ENCODE peak calls at places on chromosomes 6 and 20, in eight cellular contexts. E is activated B cell treated with CpG ODN at 0.5 μM for 24 hours; R is heart left ventricle; T is CD8-positive, alpha-beta T cell; D is AG09309; K is mucosa of descending colon; M is HepG2; L is GM10248. Z is an unnamed sample.

GRCh38 chr6:67591910-67592309 is 1043.2 kb upstream of the ADGRB3 start:
- DNase-seq in E (no peak), R (no peak), T (no peak), D (no peak), K (no peak), M (no peak), L (no peak), Z (no peak)

GRCh38 chr6:116764557-116764960 is 960 bp downstream of the FAM162B start:
- DNase-seq in E (no peak), R (peak; percentile 72), T (no peak), D (no peak), K (no peak), M (no peak), L (no peak), Z (no peak)

GRCh38 chr20:14706555-14706954 is 369.1 kb upstream of the FLRT3 start:
- DNase-seq in E (no peak), R (no peak), T (no peak), D (no peak), K (no peak), M (no peak), L (no peak), Z (no peak)

GRCh38 chr6:46719099-46719498 is 16.1 kb downstream of the PLA2G7 start:
- DNase-seq in E (no peak), R (no peak), T (no peak), D (no peak), K (no peak), M (no peak), L (no peak), Z (no peak)

GRCh38 chr6:119030759-119031158 is 47.7 kb downstream of the FAM184A start:
- DNase-seq in E (no peak), R (no peak), T (no peak), D (no peak), K (no peak), M (no peak), L (no peak), Z (no peak)

GRCh38 chr6:30238178-30238795 is 25.1 kb upstream of the TRIM26 start:
- DNase-seq in E (no peak), R (no peak), T (peak; percentile 24), D (no peak), K (peak; percentile 21), M (peak; percentile 60), L (peak; percentile 49), Z (no peak)

GRCh38 chr20:36281785-36282380 is 24.3 kb upstream of the DLGAP4 start:
- DNase-seq in E (no peak), R (no peak), T (no peak), D (no peak), K (no peak), M (no peak), L (no peak), Z (no peak)

GRCh38 chr6:151161363-151161762 is 78.4 kb upstream of the AKAP12 start:
- DNase-seq in E (no peak), R (no peak), T (no peak), D (no peak), K (no peak), M (no peak), L (no peak), Z (no peak)

GRCh38 chr6:46015119-46015968 is at the start of gene CLIC5:
- DNase-seq in E (peak; percentile 25), R (peak; percentile 87), T (peak; percentile 19), D (no peak), K (peak; percentile 72), M (no peak), L (peak; percentile 61), Z (no peak)

GRCh38 chr6:151916680-151917164 is 109.2 kb downstream of the ESR1 start:
- DNase-seq in E (no peak), R (no peak), T (no peak), D (peak; percentile 95), K (no peak), M (no peak), L (no peak), Z (no peak)

DNA sequence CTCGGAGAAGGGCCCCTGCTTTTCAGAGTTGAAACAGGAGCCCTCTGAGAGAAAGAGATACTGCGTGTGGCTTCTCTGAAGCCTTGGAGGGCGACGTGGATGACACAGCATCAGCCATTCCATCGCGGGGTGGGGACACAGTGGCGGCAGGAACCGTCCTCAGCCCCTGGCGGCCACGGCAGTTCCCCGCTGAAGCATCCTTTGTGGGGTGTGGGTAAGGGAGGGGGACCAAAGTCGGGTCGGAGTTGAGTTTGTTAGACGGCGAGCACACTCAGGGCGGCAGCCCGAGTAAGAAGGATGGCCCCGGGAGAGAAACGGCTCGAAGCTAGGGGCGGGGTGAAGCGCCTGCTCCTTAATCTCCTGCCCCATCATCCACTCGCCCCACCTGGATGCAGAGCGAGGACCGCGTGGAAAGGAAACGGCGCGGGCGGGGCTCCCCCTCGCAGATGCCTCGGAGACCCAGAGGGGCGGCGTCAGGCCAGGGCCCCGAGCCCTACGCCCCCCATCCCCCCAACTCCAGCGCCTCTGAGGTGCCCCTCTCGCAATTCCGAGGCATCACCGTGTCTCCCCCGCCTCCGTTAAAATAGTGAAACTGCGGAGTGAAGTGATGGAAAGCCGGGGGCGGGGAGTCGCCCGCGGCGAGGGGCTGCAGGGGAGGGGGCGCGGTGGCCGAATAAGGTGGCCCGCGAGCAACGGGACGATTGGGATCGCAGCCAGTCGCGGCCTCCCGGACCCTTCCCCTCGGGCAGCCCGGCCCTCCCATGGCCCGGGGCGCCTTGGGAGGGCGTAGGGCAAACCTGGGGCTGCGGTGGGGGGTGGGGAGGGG is 796 bp upstream of the RREB1 start:
- DNase-seq in E (peak; percentile 59), R (peak; percentile 72), T (peak; percentile 74), D (no peak), K (peak; percentile 58), M (no peak), L (peak; percentile 68), Z (peak; percentile 48)
- TF ChIP-seq CTCF in E (no peak), R (peak; percentile 10), T (peak; percentile 52), D (peak; percentile 25), K (no peak), M (peak; percentile 52), L (peak; percentile 22), Z (peak; percentile 34)

DNA sequence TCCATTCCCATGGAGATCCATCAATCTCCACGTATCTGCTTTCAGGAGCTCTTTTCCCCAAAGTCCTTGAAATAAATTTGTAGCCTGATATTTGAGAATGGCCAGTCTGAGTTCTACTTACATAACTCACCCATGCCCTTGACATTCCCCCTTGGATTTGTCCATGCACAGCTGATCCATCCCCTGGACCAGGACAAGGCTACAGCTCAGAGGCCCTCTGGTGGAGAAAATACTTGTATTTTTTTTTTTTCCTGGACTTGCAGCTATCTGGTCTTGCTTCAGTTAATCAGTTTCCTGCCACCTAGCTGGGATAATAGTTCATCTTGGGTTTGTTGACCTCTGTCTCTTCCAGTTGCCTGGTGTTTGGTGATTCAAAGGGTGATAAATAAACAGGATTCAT is 467.6 kb downstream of the DHX35 start:
- DNase-seq in E (no peak), R (no peak), T (no peak), D (no peak), K (no peak), M (peak; percentile 20), L (no peak), Z (no peak)
- TF ChIP-seq CTCF in E (no peak), R (peak; percentile 50), T (no peak), D (no peak), K (no peak), M (peak; percentile 38), L (no peak), Z (no peak)

DNA sequence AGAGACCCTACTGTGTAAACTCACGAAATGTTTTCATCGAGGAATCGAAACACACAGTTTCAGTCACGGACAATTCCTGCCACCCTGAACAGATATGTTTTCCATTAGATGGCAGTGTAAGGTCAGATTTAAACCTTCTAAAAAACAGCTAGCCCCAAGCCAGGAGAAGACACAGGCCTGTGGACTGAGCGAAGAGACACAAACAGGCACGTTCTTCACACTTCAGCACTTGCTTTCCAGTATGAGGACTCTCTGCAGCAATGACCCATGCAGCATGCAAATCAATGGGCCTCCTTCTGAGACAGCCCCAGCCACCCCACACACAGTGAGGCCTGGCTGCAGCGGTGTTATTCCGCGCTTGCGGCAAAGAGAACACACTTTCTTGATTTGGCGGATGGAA is 31.9 kb downstream of the HUS1B start:
- DNase-seq in E (no peak), R (no peak), T (no peak), D (no peak), K (no peak), M (no peak), L (no peak), Z (no peak)
- TF ChIP-seq CTCF in E (no peak), R (peak; percentile 38), T (no peak), D (peak; percentile 18), K (no peak), M (no peak), L (peak; percentile 34), Z (no peak)

GRCh38 chr6:8172510-8172909 is 70.2 kb upstream of the EEF1E1 start:
- DNase-seq in E (no peak), R (no peak), T (no peak), D (no peak), K (no peak), M (no peak), L (no peak), Z (no peak)
- TF ChIP-seq CTCF in E (no peak), R (no peak), T (no peak), D (no peak), K (no peak), M (peak; percentile 13), L (no peak), Z (no peak)

DNA sequence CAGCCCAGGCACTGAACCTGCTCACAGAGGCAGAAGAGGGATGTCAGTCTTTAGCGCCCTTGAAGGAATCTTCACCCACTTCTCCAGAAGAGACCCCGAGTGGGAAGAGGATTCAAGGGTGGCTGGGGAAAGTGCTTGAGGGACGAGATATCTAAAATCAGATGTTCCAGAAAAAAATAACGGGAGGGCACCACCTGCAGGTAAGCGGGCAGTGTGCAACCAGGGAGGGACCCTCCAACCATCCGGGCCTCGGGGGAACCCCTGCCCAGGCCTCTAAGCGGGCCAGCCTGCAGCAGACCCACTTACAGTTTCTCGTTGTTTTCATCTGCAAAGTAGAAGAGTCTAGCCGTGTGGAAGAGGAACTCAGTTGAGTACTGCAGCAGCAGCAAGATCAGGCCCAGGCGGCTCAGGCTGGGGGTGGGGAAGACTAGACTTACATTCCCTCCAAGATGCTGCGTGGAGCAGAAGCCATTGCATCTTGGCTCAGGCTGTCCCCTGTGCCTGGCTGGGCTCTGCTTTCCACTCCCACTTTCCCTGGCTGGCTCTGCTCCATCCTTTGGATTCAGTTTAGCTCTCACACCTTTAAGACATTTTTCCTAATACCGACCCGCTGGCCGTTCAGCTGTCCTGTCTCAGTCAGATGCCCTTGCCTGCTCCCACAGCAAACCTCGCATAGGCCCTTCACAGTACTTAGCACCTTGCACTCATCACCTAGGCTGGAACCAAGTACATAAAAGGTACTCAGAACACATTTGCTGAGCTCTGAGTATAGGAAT is 70.9 kb downstream of the TRAM2 start:
- DNase-seq in E (no peak), R (no peak), T (no peak), D (no peak), K (no peak), M (no peak), L (no peak), Z (no peak)
- TF ChIP-seq CTCF in E (no peak), R (no peak), T (no peak), D (no peak), K (no peak), M (no peak), L (peak; percentile 14), Z (no peak)

DNA sequence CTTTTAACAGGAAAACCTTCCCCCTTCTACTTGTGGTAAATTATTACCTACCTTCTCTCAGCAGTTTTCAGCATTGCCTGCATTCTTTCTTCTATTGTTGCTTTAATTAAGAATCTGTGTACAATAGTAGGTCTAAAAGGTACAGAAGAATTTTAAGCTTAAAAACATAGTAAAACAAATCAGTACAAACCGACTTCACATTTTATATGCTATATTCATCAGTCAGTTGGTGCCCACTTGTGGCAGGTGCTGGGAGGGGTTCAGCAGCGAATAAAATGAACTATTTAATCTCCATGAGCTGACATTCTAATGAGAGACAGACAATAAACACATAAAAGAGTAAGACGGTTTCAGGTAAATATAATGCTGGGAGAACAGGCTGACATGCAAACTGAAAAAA is 73.4 kb upstream of the FBXO30 start:
- DNase-seq in E (no peak), R (no peak), T (peak; percentile 11), D (no peak), K (peak; percentile 25), M (no peak), L (no peak), Z (no peak)
- TF ChIP-seq CTCF in E (no peak), R (peak; percentile 58), T (peak; percentile 25), D (peak; percentile 51), K (no peak), M (peak; percentile 47), L (peak; percentile 64), Z (peak; percentile 21)

Z was measured in natural killer cell.